ENCODE peak calls at places on chromosomes 16 and 17, in five cellular contexts. L, P, Q, J and I are unnamed samples.
A peak's percentile ranks its signal among the peaks of the same experiment; 100 is the strongest.

GRCh38 chr17:80425835-80426426 is 11.0 kb downstream of the ENDOV start:
- DNase-seq in P (no peak), J (no peak), L (no peak), Q (no peak), I (no peak)

GRCh38 chr16:4052801-4053662 is 63.2 kb downstream of the ADCY9 start:
- DNase-seq in Q (no peak), L (no peak), P (no peak), J (no peak), I (no peak)

GRCh38 chr17:6780886-6781285 is 4.9 kb downstream of the FBXO39 start:
- DNase-seq in J (no peak), Q (no peak), L (no peak), P (no peak), I (no peak)

GRCh38 chr17:7429722-7430121 is 1.1 kb downstream of the SPEM3 start:
- DNase-seq in L (no peak), P (no peak), Q (no peak), J (no peak), I (no peak)

GRCh38 chr16:30028438-30029093 is 2.5 kb downstream of the TLCD3B start:
- DNase-seq in L (peak; percentile 77), Q (no peak), J (no peak), P (no peak), I (peak; percentile 56)

GRCh38 chr16:4679156-4679853 is 14.1 kb upstream of the NUDT16L1 start:
- DNase-seq in J (no peak), Q (no peak), L (no peak), P (no peak), I (no peak)

GRCh38 chr16:72766506-72766905 is 281.4 kb downstream of the ZFHX3 start:
- DNase-seq in Q (no peak), P (no peak), J (no peak), L (no peak), I (no peak)

GRCh38 chr16:50367777-50368409 is 895 bp downstream of the BRD7 start:
- DNase-seq in J (no peak), L (no peak), Q (no peak), P (no peak), I (peak; percentile 22)

GRCh38 chr17:72192409-72193192 is 71.8 kb downstream of the SOX9 start:
- DNase-seq in J (no peak), Q (no peak), L (no peak), P (no peak), I (no peak)

GRCh38 chr17:28514571-28515002 is 8.4 kb downstream of the FOXN1 start:
- DNase-seq in Q (no peak), L (no peak), J (no peak), P (no peak), I (no peak)

GRCh38 chr17:79000396-79001189 is 9.0 kb downstream of the CANT1 start:
- DNase-seq in L (no peak), J (no peak), P (no peak), Q (no peak), I (no peak)